ENCODE peak calls at places on chromosomes 4 and X, in six cellular contexts. E is Right ventricle myocardium superior, I is AG09319, K is NCI-H1092, T is cardiac muscle cell, U is epithelial cell of esophagus. L is an unnamed sample.

GRCh38 chrX:1400731-1401471 is 9.0 kb upstream of the SLC25A6 start:
- DNase-seq in U (no peak), T (no peak), E (peak; percentile 38), K (no peak), I (no peak), L (no peak)

GRCh38 chrX:22589845-22590244 is 317.1 kb downstream of the CBLL2 start:
- DNase-seq in T (no peak), E (no peak), U (no peak), K (no peak), I (no peak), L (no peak)

GRCh38 chrX:41178201-41178600 is 93.0 kb downstream of the USP9X start:
- DNase-seq in U (peak; percentile 18), E (no peak), T (no peak), K (no peak), I (no peak), L (no peak)

GRCh38 chr4:106495498-106495897 is 126.9 kb upstream of the GIMD1 start:
- DNase-seq in T (peak; percentile 43), I (peak; percentile 28), U (no peak), E (no peak), K (no peak), L (no peak)

GRCh38 chr4:181860157-181860556 is 383.0 kb upstream of the TENM3 start:
- DNase-seq in K (no peak), T (peak; percentile 74), I (peak; percentile 35), E (no peak), U (no peak), L (peak; percentile 39)

GRCh38 chr4:134345249-134345648 is 143.7 kb upstream of the PABPC4L start:
- DNase-seq in T (no peak), E (no peak), I (no peak), U (peak; percentile 13), K (no peak), L (no peak)

GRCh38 chr4:55186700-55187099 is 61.3 kb upstream of the KDR start:
- DNase-seq in K (no peak), U (no peak), T (no peak), E (no peak), I (no peak), L (no peak)

GRCh38 chrX:50769389-50770063 is 44.5 kb downstream of the SHROOM4 start:
- DNase-seq in K (no peak), U (peak; percentile 43), I (no peak), E (no peak), T (no peak), L (no peak)

GRCh38 chr4:117164338-117164737 is 79.0 kb upstream of the TRAM1L1 start:
- DNase-seq in I (no peak), T (no peak), K (no peak), E (no peak), U (no peak), L (no peak)

GRCh38 chr4:155705664-155706063 is 39.0 kb downstream of the GUCY1A1 start:
- DNase-seq in I (no peak), K (no peak), U (no peak), E (no peak), T (peak; percentile 70), L (no peak)

GRCh38 chr4:134756456-134756855 is 554.9 kb upstream of the PABPC4L start:
- DNase-seq in U (no peak), K (no peak), E (no peak), T (no peak), I (no peak), L (no peak)

GRCh38 chr4:122045533-122045932 is 93.7 kb upstream of the TRPC3 start:
- DNase-seq in T (peak; percentile 86), K (peak; percentile 75), U (peak; percentile 96), E (no peak), I (peak; percentile 86), L (peak; percentile 3)

GRCh38 chr4:166282081-166282770 is 409.2 kb downstream of the TLL1 start:
- DNase-seq in K (no peak), U (peak; percentile 71), E (no peak), I (no peak), T (no peak), L (no peak)

GRCh38 chr4:101451086-101451485 is 103.8 kb upstream of the PPP3CA start:
- DNase-seq in E (no peak), I (no peak), K (no peak), T (no peak), U (no peak), L (no peak)

GRCh38 chrX:155938132-155938531 is 57.0 kb downstream of the VAMP7 start:
- DNase-seq in T (no peak), E (no peak), U (no peak), K (no peak), I (no peak), L (no peak)

GRCh38 chr4:5968246-5968645 is 50.0 kb downstream of the C4orf50 start:
- DNase-seq in I (no peak), T (no peak), U (no peak), K (no peak), E (no peak), L (no peak)

GRCh38 chr4:140237616-140238352 is 83.8 kb upstream of the MAML3 start:
- DNase-seq in K (peak; percentile 94), T (peak; percentile 98), E (peak; percentile 91), I (peak; percentile 96), U (peak; percentile 43), L (peak; percentile 88)

GRCh38 chrX:45172890-45173289 is 27.8 kb downstream of the DIPK2B start:
- DNase-seq in E (no peak), I (no peak), U (peak; percentile 81), K (no peak), T (peak; percentile 43), L (no peak)

GRCh38 chr4:187550256-187550950 is 445.2 kb upstream of the ZFP42 start:
- DNase-seq in K (no peak), E (no peak), I (no peak), T (no peak), U (peak; percentile 53), L (no peak)

GRCh38 chr4:110869862-110870577 is 247.1 kb upstream of the PITX2 start:
- DNase-seq in I (no peak), U (no peak), T (no peak), K (no peak), E (no peak), L (no peak)

GRCh38 chr4:120007171-120007894 is 59.3 kb downstream of the MAD2L1 start:
- DNase-seq in I (peak; percentile 59), E (no peak), U (peak; percentile 8), T (peak; percentile 72), K (no peak), L (no peak)

GRCh38 chr4:117610706-117611308 is 423.5 kb upstream of the NDST3 start:
- DNase-seq in T (no peak), K (no peak), U (no peak), E (no peak), I (no peak), L (no peak)

GRCh38 chr4:140238353-140239041 is 84.5 kb upstream of the MAML3 start:
- DNase-seq in I (peak; percentile 88), K (peak; percentile 96), U (peak; percentile 46), E (peak; percentile 95), T (peak; percentile 96), L (peak; percentile 82)

GRCh38 chrX:112851806-112852205 is 11.2 kb upstream of the AMOT start:
- DNase-seq in K (no peak), E (no peak), I (no peak), T (peak; percentile 70), U (no peak), L (no peak)

GRCh38 chr4:90441770-90442169 is 314.6 kb downstream of the CCSER1 start:
- DNase-seq in E (no peak), T (no peak), I (no peak), U (peak; percentile 61), K (no peak), L (no peak)

GRCh38 chr4:66372706-66373105 is 702.4 kb upstream of the EPHA5 start:
- DNase-seq in U (no peak), I (no peak), T (peak; percentile 49), E (no peak), K (no peak), L (no peak)

GRCh38 chrX:114046695-114047279 is 537.1 kb upstream of the HTR2C start:
- DNase-seq in T (no peak), E (no peak), K (no peak), U (no peak), I (no peak), L (no peak)

GRCh38 chr4:94175553-94176260 is 32.0 kb upstream of the SMARCAD1 start:
- DNase-seq in I (no peak), E (no peak), K (no peak), U (no peak), T (no peak), L (peak; percentile 19)

GRCh38 chr4:82975792-82976191 is 34.8 kb downstream of the LIN54 start:
- DNase-seq in K (no peak), I (no peak), U (no peak), E (no peak), T (peak; percentile 44), L (no peak)

GRCh38 chr4:3723232-3723642 is 42.9 kb upstream of the ADRA2C start:
- DNase-seq in U (no peak), K (no peak), T (no peak), I (no peak), E (no peak), L (no peak)

GRCh38 chr4:113603926-113604325 is 157.6 kb downstream of the CAMK2D start:
- DNase-seq in T (peak; percentile 63), U (no peak), K (no peak), E (no peak), I (no peak), L (no peak)

GRCh38 chr4:17687237-17687857 is 72.9 kb downstream of the MED28 start:
- DNase-seq in E (no peak), K (no peak), I (no peak), U (no peak), T (no peak), L (no peak)

GRCh38 chr4:153781280-153781679 is 7.6 kb downstream of the SFRP2 start:
- DNase-seq in E (no peak), T (no peak), U (no peak), I (no peak), K (no peak), L (no peak)

L was measured in SK-N-SH.